ENCODE peak calls at places on chromosomes 11 and 22, in six cellular contexts. X is Karpas-422; H is activated T-helper 1 cell treated with anti-CD3 and anti-CD28 coated beads, Interleukin-12 subunit alpha, Interleukin-12 subunit beta, Interleukin-2, Interleukin-4 antibody, amounts not matched to agents 30 ng/mL and 10 ng/mL and 1 ng/mL, durations not matched to agents 14 hours and 24 hours and 36 hours; Q is 8988T; N is GM23338; D is H7. S is an unnamed sample.

GRCh38 chr11:69129053-69129452 is 26.7 kb upstream of the SMIM38 start:
- DNase-seq in X (no peak), H (no peak), Q (no peak), N (no peak), D (no peak), S (no peak)

GRCh38 chr11:111449696-111450479 is 62.3 kb downstream of the BTG4 start:
- DNase-seq in X (no peak), H (no peak), Q (no peak), N (no peak), D (no peak), S (no peak)

GRCh38 chr11:93329936-93330445 is 551 bp upstream of the DEUP1 start:
- DNase-seq in X (no peak), H (no peak), Q (peak; percentile 49), N (peak; percentile 68), D (peak; percentile 64), S (no peak)

GRCh38 chr11:105611414-105611813 is 1.5 kb downstream of the GRIA4 start:
- DNase-seq in X (no peak), H (no peak), Q (no peak), N (no peak), D (no peak), S (no peak)

GRCh38 chr11:126634963-126635362 is 279.5 kb downstream of the ST3GAL4 start:
- DNase-seq in X (no peak), H (no peak), Q (no peak), N (no peak), D (no peak), S (no peak)

GRCh38 chr11:128902515-128903066 is 11.4 kb downstream of the KCNJ5 start:
- DNase-seq in X (no peak), H (no peak), Q (no peak), N (peak; percentile 41), D (no peak), S (no peak)

GRCh38 chr11:47914743-47915142 is 65.6 kb upstream of the PTPRJ start:
- DNase-seq in X (peak; percentile 66), H (no peak), Q (no peak), N (no peak), D (no peak), S (no peak)

GRCh38 chr11:73538381-73538872 is 59.5 kb downstream of the FAM168A start:
- DNase-seq in X (no peak), H (no peak), Q (no peak), N (peak; percentile 70), D (no peak), S (peak; percentile 20)

GRCh38 chr22:46592390-46592872 is 27.8 kb upstream of the GRAMD4 start:
- DNase-seq in X (peak; percentile 76), H (peak; percentile 55), Q (no peak), N (no peak), D (no peak), S (peak; percentile 83)

GRCh38 chr11:27296406-27296994 is 66.5 kb downstream of the CCDC34 start:
- DNase-seq in X (peak; percentile 81), H (no peak), Q (no peak), N (peak; percentile 80), D (peak; percentile 68), S (peak; percentile 59)

GRCh38 chr11:117424781-117425180 is 97.1 kb downstream of the CEP164 start:
- DNase-seq in X (peak; percentile 52), H (no peak), Q (no peak), N (no peak), D (no peak), S (peak; percentile 28)

GRCh38 chr11:64566915-64567882 is 23.8 kb upstream of the SLC22A12 start:
- DNase-seq in X (no peak), H (no peak), Q (no peak), N (no peak), D (peak; percentile 76), S (no peak)

GRCh38 chr22:17140022-17140421 is 18.9 kb upstream of the TMEM121B start:
- DNase-seq in X (no peak), H (no peak), Q (no peak), N (no peak), D (no peak), S (no peak)

GRCh38 chr22:37410174-37411055 is 16.9 kb downstream of the ELFN2 start:
- DNase-seq in X (no peak), H (no peak), Q (no peak), N (no peak), D (peak; percentile 70), S (no peak)

GRCh38 chr11:64355078-64355940 is 3.7 kb upstream of the RPS6KA4 start:
- DNase-seq in X (peak; percentile 91), H (no peak), Q (peak; percentile 99), N (peak; percentile 91), D (peak; percentile 97), S (peak; percentile 62)

GRCh38 chr22:26139320-26139719 is 29.9 kb upstream of the SEZ6L start:
- DNase-seq in X (no peak), H (no peak), Q (no peak), N (no peak), D (no peak), S (no peak)

GRCh38 chr11:95092549-95093324 is 3.1 kb downstream of the ENDOD1 start:
- DNase-seq in X (peak; percentile 88), H (no peak), Q (peak; percentile 46), N (peak; percentile 57), D (peak; percentile 56), S (peak; percentile 72)

GRCh38 chr11:45885921-45886721 is 670 bp downstream of the MAPK8IP1 start:
- DNase-seq in X (no peak), H (no peak), Q (peak; percentile 43), N (peak; percentile 77), D (peak; percentile 93), S (no peak)

GRCh38 chr11:44592125-44592643 is 26.7 kb downstream of the CD82 start:
- DNase-seq in X (no peak), H (no peak), Q (no peak), N (no peak), D (no peak), S (no peak)

GRCh38 chr11:6737872-6738466 is 33.8 kb downstream of the OR2AG2 start:
- DNase-seq in X (peak; percentile 87), H (peak; percentile 52), Q (peak; percentile 32), N (peak; percentile 80), D (peak; percentile 7), S (peak; percentile 86)